ENCODE peak calls at places on chromosome 6, in six cellular contexts. M is K562; H is NK-92 treated with Interleukin-12 subunit alpha and Interleukin-12 subunit beta, amount 100 ng/mL, for 24 hours; C is stromal cell of bone marrow; I is activated gamma-delta T cell treated with Interleukin-2 at 50 U/mL for 16 hours; W is stimulated activated CD4-positive, alpha-beta T cell treated with anti-CD3 and anti-CD28 coated beads, Interleukin-2, amount 100 ng/mL, for 24 hours. P is an unnamed sample.

GRCh38 chr6:36911946-36912555 is 26.3 kb downstream of the C6orf89 start:
- DNase-seq in I (peak), M (no peak), C (no peak), W (peak), H (peak), P (no peak)

GRCh38 chr6:137802408-137803182 is 64.5 kb upstream of the TNFAIP3 start:
- DNase-seq in I (no peak), H (no peak), W (no peak), M (no peak), C (no peak), P (no peak)

GRCh38 chr6:158596861-158597260 is 37.0 kb downstream of the TMEM181 start:
- DNase-seq in W (no peak), M (no peak), I (no peak), C (no peak), H (no peak), P (no peak)

GRCh38 chr6:84910881-84911607 is 146.6 kb upstream of the TBX18 start:
- DNase-seq in C (no peak), M (no peak), H (no peak), W (no peak), I (no peak), P (no peak)

GRCh38 chr6:42224222-42225042 is 6.8 kb upstream of the MRPS10 start:
- DNase-seq in M (no peak), H (no peak), W (no peak), C (peak), I (no peak), P (peak)

GRCh38 chr6:129628101-129628815 is 81.7 kb downstream of the ARHGAP18 start:
- DNase-seq in H (no peak), C (no peak), M (no peak), I (no peak), W (no peak), P (no peak)

GRCh38 chr6:2562721-2563120 is 188.0 kb downstream of the MYLK4 start:
- DNase-seq in H (no peak), M (no peak), C (no peak), I (no peak), W (no peak), P (no peak)

GRCh38 chr6:2782825-2783187 is 17.6 kb downstream of the WRNIP1 start:
- DNase-seq in M (no peak), C (no peak), H (no peak), I (no peak), W (no peak), P (no peak)

GRCh38 chr6:56364482-56365313 is 117.3 kb upstream of the COL21A1 start:
- DNase-seq in H (no peak), W (no peak), M (no peak), C (peak), I (no peak), P (no peak)

GRCh38 chr6:125753218-125753936 is 3.9 kb downstream of the HEY2 start:
- DNase-seq in C (no peak), M (no peak), W (no peak), I (no peak), H (no peak), P (no peak)

GRCh38 chr6:100343678-100344077 is 121.0 kb downstream of the SIM1 start:
- DNase-seq in M (no peak), C (peak), H (no peak), I (no peak), W (no peak), P (no peak)

GRCh38 chr6:97113170-97113569 is 169.8 kb downstream of the MMS22L start:
- DNase-seq in C (no peak), I (no peak), W (no peak), M (no peak), H (no peak), P (no peak)

GRCh38 chr6:29887330-29887818 is 55.0 kb upstream of the HLA-A start:
- DNase-seq in M (no peak), W (peak), H (no peak), C (peak), I (peak), P (peak)

P was measured in stimulated activated naive B cell treated with anti-CD40 and anti-IgM and Interleukin-4, amounts not matched to agents 10 μg/mL and 1 μg/mL and 100 μg/mL, for 72 hours.